ENCODE peak calls at places on chromosomes 12 and 14, in ten cellular contexts. R is body of pancreas, E is heart left ventricle, S is lower lobe of right lung, A is dorsolateral prefrontal cortex, V is adrenal gland, C is HCT116, P is fibroblast of mammary gland, Q is fibroblast of pulmonary artery, Y is fibroblast of lung. N is an unnamed sample.
A peak's percentile ranks its signal among the peaks of the same experiment; 100 is the strongest.

GRCh38 chr14:52131640-52132320 is 62.9 kb upstream of the NID2 start:
- DNase-seq in Q (peak; percentile 98), P (peak; percentile 97), A (no peak), Y (peak; percentile 96), V (peak; percentile 81), C (peak; percentile 87), S (no peak), R (peak; percentile 83), E (peak; percentile 88), N (peak; percentile 93)

GRCh38 chr14:61461808-61462275 is 140.5 kb downstream of the PRKCH start:
- DNase-seq in Q (peak; percentile 89), P (peak; percentile 82), C (peak; percentile 34), R (peak; percentile 24), A (no peak), Y (peak; percentile 85), S (no peak), E (no peak), V (peak; percentile 51), N (peak; percentile 82)

GRCh38 chr12:101793401-101793800 is 37.4 kb downstream of the GNPTAB start:
- DNase-seq in S (no peak), E (no peak), C (no peak), P (peak; percentile 70), Y (no peak), V (no peak), A (no peak), R (no peak), Q (peak; percentile 54), N (peak; percentile 75)

GRCh38 chr12:110349521-110350151 is 53.9 kb downstream of the ANAPC7 start:
- DNase-seq in E (no peak), V (peak; percentile 74), R (no peak), Y (no peak), S (no peak), Q (peak; percentile 33), A (no peak), C (no peak), P (no peak), N (no peak)

GRCh38 chr12:130084359-130084758 is 77.9 kb upstream of the FZD10 start:
- DNase-seq in A (no peak), P (no peak), E (no peak), Q (no peak), C (no peak), R (no peak), S (no peak), V (no peak), Y (no peak), N (no peak)

GRCh38 chr12:122437656-122438121 is 15.2 kb upstream of the CLIP1 start:
- DNase-seq in V (peak; percentile 88), A (peak; percentile 27), C (no peak), E (peak; percentile 25), S (no peak), R (peak; percentile 29), Q (peak; percentile 83), Y (peak; percentile 93), P (peak; percentile 89), N (no peak)

GRCh38 chr12:13252616-13253015 is 56.1 kb downstream of the EMP1 start:
- DNase-seq in A (no peak), R (no peak), P (no peak), V (no peak), S (no peak), Y (no peak), E (no peak), C (no peak), Q (no peak), N (no peak)

GRCh38 chr14:36383674-36384421 is 63.4 kb upstream of the MBIP start:
- DNase-seq in E (peak; percentile 67), A (no peak), Y (no peak), V (no peak), S (peak; percentile 71), C (no peak), Q (no peak), R (no peak), P (no peak), N (no peak)

GRCh38 chr14:85512491-85512890 is 17.5 kb upstream of the FLRT2 start:
- DNase-seq in Y (peak; percentile 79), Q (no peak), R (no peak), E (no peak), P (no peak), V (no peak), A (no peak), S (no peak), C (no peak), N (no peak)

GRCh38 chr14:104378636-104379225 is 200.8 kb upstream of the C14orf180 start:
- DNase-seq in Y (no peak), C (no peak), S (peak; percentile 14), E (no peak), A (no peak), V (no peak), P (no peak), Q (no peak), R (no peak), N (no peak)

GRCh38 chr12:90510948-90511347 is 444.0 kb downstream of the CCER1 start:
- DNase-seq in V (no peak), R (no peak), A (no peak), S (no peak), C (no peak), Y (peak; percentile 78), P (peak; percentile 78), E (no peak), Q (peak; percentile 30), N (peak; percentile 5)

GRCh38 chr14:65478596-65478995 is 66.1 kb downstream of the FUT8 start:
- DNase-seq in V (no peak), E (no peak), P (peak; percentile 38), C (peak; percentile 38), S (no peak), R (no peak), Y (no peak), Q (peak; percentile 64), A (no peak), N (peak; percentile 56)

GRCh38 chr14:63747836-63748235 is 20.0 kb upstream of the SGPP1 start:
- DNase-seq in A (no peak), R (no peak), Y (no peak), S (no peak), C (no peak), P (no peak), V (no peak), Q (no peak), E (no peak), N (no peak)

GRCh38 chr14:72559227-72559626 is 334.7 kb downstream of the DPF3 start:
- DNase-seq in A (no peak), C (no peak), Y (peak; percentile 29), R (no peak), E (no peak), Q (no peak), P (peak; percentile 48), S (no peak), V (no peak), N (peak; percentile 5)

DNA sequence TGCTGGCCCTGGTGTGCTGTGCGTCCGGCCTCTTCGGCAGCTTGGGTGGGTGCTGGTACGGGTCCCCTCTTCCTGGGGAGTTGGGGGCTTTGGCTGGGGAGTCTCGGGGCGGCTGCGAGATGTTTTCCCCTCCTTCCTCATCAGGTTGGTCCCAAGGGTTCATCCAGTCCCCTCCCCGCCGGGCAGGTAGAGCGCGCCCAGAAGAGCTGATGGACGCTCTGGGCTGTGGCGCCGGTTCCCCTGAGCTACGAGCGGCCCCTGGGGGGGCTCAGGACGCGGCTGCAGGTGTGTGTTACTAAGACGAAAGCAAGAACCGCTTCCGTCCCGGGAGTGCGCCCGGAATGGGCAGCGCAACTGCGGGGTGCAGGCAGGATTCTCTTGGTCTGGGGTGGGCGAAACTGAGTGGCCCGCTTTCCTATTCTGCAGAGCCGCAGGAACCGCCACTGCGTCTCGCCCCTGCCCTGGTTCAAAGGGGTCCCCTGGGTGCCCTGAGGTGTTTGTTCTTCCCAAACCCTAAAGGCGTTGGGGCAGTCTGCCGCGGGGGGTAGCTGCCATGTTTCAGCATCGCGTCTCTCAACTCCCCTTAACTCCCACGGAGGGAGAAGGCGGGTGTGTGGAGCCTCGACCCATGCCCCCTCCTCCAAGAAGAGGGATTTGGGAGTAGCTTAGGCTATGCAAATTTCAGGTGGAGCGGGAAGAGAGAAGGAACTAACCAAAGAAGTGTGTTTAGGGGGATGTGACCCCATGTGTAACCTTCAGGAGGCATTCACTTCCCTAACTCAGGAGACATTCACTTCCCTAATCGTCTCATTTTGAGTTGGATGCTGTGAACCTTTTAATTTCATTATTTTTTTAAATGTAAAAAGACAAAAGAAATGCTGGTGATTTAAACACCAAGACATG is 1.2 kb downstream of the SLC24A4 start:
- DNase-seq in Y (no peak), P (no peak), E (no peak), A (no peak), Q (no peak), C (no peak), S (no peak), R (no peak), V (no peak), N (no peak)
- H3K4me3 ChIP-seq in Y (no peak overlapping the region), P (no peak overlapping the region), E (peak overlapping the region; percentile 50), A (peak overlapping the region; percentile 65), Q (no peak overlapping the region), C (no peak overlapping the region), S (peak overlapping the region; percentile 50), R (no peak overlapping the region), V (no peak overlapping the region), N (no peak overlapping the region)

DNA sequence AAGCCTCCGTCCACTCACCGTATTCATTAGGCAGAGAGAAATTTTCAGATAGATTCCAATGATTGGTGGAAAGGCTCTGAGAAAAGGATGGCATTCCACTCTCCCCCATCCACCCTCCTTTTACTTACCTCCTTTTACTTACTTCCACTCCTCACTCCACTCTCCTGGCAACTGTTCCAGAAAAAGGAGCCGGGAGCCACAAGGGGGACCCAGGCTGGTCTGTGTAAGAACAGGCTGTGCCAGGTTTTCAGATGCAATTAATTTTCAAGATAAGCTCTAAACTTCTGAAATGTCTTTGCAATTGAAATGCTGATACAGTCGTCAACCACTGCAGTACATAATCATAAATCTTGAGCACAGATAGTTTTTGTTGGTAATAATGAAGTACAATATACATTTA is 248.8 kb downstream of the ANO6 start:
- DNase-seq in S (no peak), Y (no peak), A (no peak), R (no peak), C (peak; percentile 2), V (no peak), P (no peak), E (no peak), Q (peak; percentile 13), N (no peak)
- TF ChIP-seq CTCF in S (no peak), Y (no peak), A (no peak), R (peak; percentile 24), C (no peak), V (no peak), P (peak; percentile 2), E (no peak), Q (peak; percentile 15), N (peak; percentile 48)

DNA sequence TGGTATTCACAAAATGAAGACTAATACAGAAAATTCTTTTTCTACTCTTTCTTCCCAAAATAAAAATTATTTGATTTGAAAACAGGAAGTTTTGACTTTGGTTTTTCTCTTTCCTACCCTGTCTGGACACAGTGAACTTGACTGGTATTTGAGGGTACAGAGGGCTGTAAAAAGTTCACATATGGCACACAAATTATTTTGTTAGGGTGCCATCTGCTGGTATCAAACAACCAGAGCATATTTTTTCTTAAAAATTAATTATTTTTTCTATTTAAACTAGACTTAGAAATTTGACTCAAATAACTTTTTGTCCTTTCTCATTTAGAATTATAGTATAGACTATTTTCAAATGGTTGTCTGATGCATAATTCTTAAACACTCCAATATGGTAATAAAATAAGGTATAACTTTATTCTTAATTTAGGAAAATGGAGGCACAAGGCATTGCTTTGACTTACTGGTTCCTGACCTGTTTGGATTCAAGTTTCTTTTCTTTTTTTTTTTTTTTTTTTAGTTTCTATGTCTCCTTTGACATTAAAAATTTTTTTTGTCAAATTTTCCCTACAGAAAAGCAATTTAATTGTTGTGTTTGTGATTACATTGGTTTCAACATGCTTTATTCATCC is 390.6 kb downstream of the PRKD1 start:
- DNase-seq in P (peak; percentile 49), Q (peak; percentile 57), A (no peak), R (no peak), S (no peak), Y (peak; percentile 56), C (no peak), V (no peak), E (no peak), N (peak; percentile 1)
- H3K4me3 ChIP-seq in P (no peak overlapping the region), Q (no peak overlapping the region), A (no peak overlapping the region), R (no peak overlapping the region), S (no peak overlapping the region), Y (no peak overlapping the region), C (no peak overlapping the region), V (no peak overlapping the region), E (no peak overlapping the region), N (no peak overlapping the region)

GRCh38 chr14:82482345-82482744 is 948.7 kb upstream of the SEL1L start:
- DNase-seq in P (no peak), V (no peak), Q (no peak), C (no peak), Y (no peak), A (no peak), E (no peak), S (no peak), R (no peak), N (no peak)
- TF ChIP-seq CTCF in P (no peak), V (no peak), Q (no peak), C (no peak), Y (no peak), A (no peak), E (no peak), S (no peak), R (no peak), N (no peak)

N was measured in brain microvascular endothelial cell.